ENCODE peak calls at places on chromosomes 3 and 15, in four cellular contexts. L is GM23338, T is B cell, S is stomach. D is an unnamed sample.

GRCh38 chr3:168807426-168807825 is 711.7 kb upstream of the GOLIM4 start:
- DNase-seq in L (peak), T (no peak), S (no peak), D (no peak)

GRCh38 chr3:126895178-126896066 is 87.5 kb upstream of the PLXNA1 start:
- DNase-seq in L (no peak), T (no peak), S (no peak), D (no peak)

GRCh38 chr3:10470666-10471336 is 34.6 kb downstream of the ATP2B2 start:
- DNase-seq in L (peak), T (no peak), S (no peak), D (no peak)

GRCh38 chr15:71599404-71600225 is 210.7 kb upstream of the NR2E3 start:
- DNase-seq in L (no peak), T (no peak), S (peak), D (no peak)

GRCh38 chr3:115160295-115160694 is 13.2 kb upstream of the ZBTB20 start:
- DNase-seq in L (no peak), T (no peak), S (no peak), D (no peak)

GRCh38 chr3:28347374-28348285 is 891 bp upstream of the ZCWPW2 start:
- DNase-seq in L (peak), T (peak), S (no peak), D (peak)

GRCh38 chr3:184908859-184909258 is 96.9 kb downstream of the VPS8 start:
- DNase-seq in L (peak), T (no peak), S (no peak), D (no peak)

GRCh38 chr3:29453278-29453961 is 172.5 kb downstream of the RBMS3 start:
- DNase-seq in L (no peak), T (no peak), S (peak), D (no peak)

GRCh38 chr15:33126559-33127290 is 67.8 kb downstream of the FMN1 start:
- DNase-seq in L (peak), T (no peak), S (peak), D (peak)

GRCh38 chr3:51681453-51681852 is 10.4 kb downstream of the TEX264 start:
- DNase-seq in L (no peak), T (peak), S (peak), D (no peak)

GRCh38 chr3:2247831-2248230 is 149.2 kb downstream of the CNTN4 start:
- DNase-seq in L (no peak), T (no peak), S (no peak), D (no peak)

GRCh38 chr15:70112018-70112395 is 14.3 kb upstream of the TLE3 start:
- DNase-seq in L (no peak), T (no peak), S (no peak), D (no peak)

GRCh38 chr3:26106119-26106690 is 316.3 kb downstream of the OXSM start:
- DNase-seq in L (no peak), T (no peak), S (no peak), D (no peak)

GRCh38 chr15:84734794-84735479 is 13.5 kb upstream of the ZNF592 start:
- DNase-seq in L (peak), T (peak), S (peak), D (peak)

GRCh38 chr3:157075693-157076420 is 84.1 kb downstream of the CCNL1 start:
- DNase-seq in L (no peak), T (no peak), S (no peak), D (no peak)

GRCh38 chr3:30187366-30187765 is 419.0 kb upstream of the TGFBR2 start:
- DNase-seq in L (no peak), T (no peak), S (no peak), D (no peak)

GRCh38 chr3:123386477-123387040 is 62.3 kb downstream of the ADCY5 start:
- DNase-seq in L (no peak), T (no peak), S (no peak), D (no peak)

GRCh38 chr3:83523470-83524073 is 1435.2 kb upstream of the CADM2 start:
- DNase-seq in L (peak), T (no peak), S (no peak), D (no peak)

GRCh38 chr3:42732829-42733459 is 30.3 kb upstream of the HHATL start:
- DNase-seq in L (peak), T (no peak), S (no peak), D (no peak)

GRCh38 chr15:66935121-66935520 is 130.3 kb upstream of the SMAD3 start:
- DNase-seq in L (no peak), T (no peak), S (no peak), D (peak)

GRCh38 chr3:10941972-10942371 is 50.6 kb upstream of the SLC6A1 start:
- DNase-seq in L (peak), T (peak), S (no peak), D (no peak)

GRCh38 chr15:91469627-91470567 is 369.8 kb downstream of the SV2B start:
- DNase-seq in L (no peak), T (no peak), S (peak), D (peak)

GRCh38 chr3:125351814-125352456 is 23.2 kb downstream of the ZNF148 start:
- DNase-seq in L (no peak), T (no peak), S (no peak), D (no peak)

GRCh38 chr3:136250862-136251460 is 821 bp downstream of the PCCB start:
- DNase-seq in L (peak), T (peak), S (peak), D (peak)

GRCh38 chr3:38755130-38755529 is 60.9 kb downstream of the SCN10A start:
- DNase-seq in L (peak), T (no peak), S (no peak), D (no peak)

GRCh38 chr3:46905661-46906451 is 28.3 kb downstream of the PTH1R start:
- DNase-seq in L (no peak), T (no peak), S (no peak), D (no peak)

GRCh38 chr15:67080118-67080899 is 14.9 kb downstream of the SMAD3 start:
- DNase-seq in L (no peak), T (peak), S (peak), D (no peak)

GRCh38 chr15:48361690-48362089 is 30.5 kb downstream of the DUT start:
- DNase-seq in L (no peak), T (no peak), S (no peak), D (no peak)

GRCh38 chr3:74413547-74414241 is 200.8 kb downstream of the CNTN3 start:
- DNase-seq in L (no peak), T (no peak), S (no peak), D (no peak)

GRCh38 chr15:70902105-70902504 is 9.5 kb downstream of the LRRC49 start:
- DNase-seq in L (no peak), T (no peak), S (no peak), D (no peak)

GRCh38 chr3:53194218-53195065 is 33.4 kb downstream of the PRKCD start:
- DNase-seq in L (peak), T (no peak), S (no peak), D (no peak)

GRCh38 chr15:72319985-72320671 is at the start of gene CELF6:
- DNase-seq in L (peak), T (peak), S (peak), D (peak)

GRCh38 chr3:153927107-153927506 is 194.1 kb upstream of the ARHGEF26 start:
- DNase-seq in L (peak), T (no peak), S (no peak), D (no peak)

GRCh38 chr3:64073362-64073761 is 50.1 kb upstream of the PSMD6 start:
- DNase-seq in L (no peak), T (no peak), S (no peak), D (no peak)
- TF ChIP-seq CTCF in L (no peak), T (no peak), S (no peak), D (no peak)

DNA sequence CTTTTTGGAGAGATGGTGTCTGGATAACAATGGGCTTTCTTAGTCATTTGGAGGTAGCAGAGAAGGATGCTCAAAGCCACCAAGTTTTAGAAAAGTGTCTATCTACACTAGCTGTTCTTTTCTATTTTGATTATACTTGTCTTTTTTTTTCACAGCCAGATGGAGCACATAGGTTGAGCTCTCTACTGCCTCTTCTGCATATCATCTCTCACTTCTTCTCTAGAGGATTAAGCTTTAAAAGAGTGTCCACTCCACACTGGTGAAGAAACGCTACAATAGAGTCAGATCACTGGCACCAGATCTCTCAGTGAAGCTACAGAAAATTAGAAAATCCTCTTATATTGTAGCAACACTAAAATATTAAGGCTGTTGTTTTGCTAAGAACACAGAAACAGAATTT is 145.3 kb upstream of the MBNL1 start:
- DNase-seq in L (no peak), T (no peak), S (no peak), D (no peak)
- TF ChIP-seq CTCF in L (no peak), T (no peak), S (no peak), D (no peak)

GRCh38 chr3:172120912-172121311 is 81.5 kb downstream of the FNDC3B start:
- DNase-seq in L (no peak), T (no peak), S (no peak), D (no peak)
- TF ChIP-seq CTCF in L (no peak), T (no peak), S (no peak), D (no peak)

DNA sequence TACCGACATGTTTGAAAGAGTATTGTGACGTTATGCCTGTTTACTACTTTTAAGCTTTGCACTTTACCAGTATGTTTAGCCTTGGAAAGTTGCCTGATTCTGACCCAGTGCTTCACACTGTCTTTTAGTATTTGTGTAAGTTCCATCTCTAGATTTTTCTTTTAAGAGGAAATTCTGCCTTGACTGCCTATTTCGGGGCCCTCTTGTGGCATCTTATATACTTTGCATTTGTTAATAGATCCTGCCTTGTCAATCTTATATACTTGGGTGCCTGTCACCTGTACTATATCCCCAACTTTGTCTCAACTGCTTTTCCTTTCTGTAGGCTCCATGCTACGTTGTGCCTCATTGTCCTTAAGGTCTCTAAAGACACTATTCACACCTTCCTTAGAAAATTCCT is 244.6 kb downstream of the STXBP5L start:
- DNase-seq in L (peak), T (no peak), S (no peak), D (no peak)
- TF ChIP-seq CTCF in L (peak), T (no peak), S (no peak), D (no peak)

GRCh38 chr15:76998661-76999285 is 3.8 kb downstream of the PSTPIP1 start:
- DNase-seq in L (no peak), T (no peak), S (no peak), D (no peak)
- TF ChIP-seq CTCF in L (no peak), T (no peak), S (no peak), D (no peak)

GRCh38 chr3:71160800-71161546 is 422.6 kb downstream of the FOXP1 start:
- DNase-seq in L (no peak), T (no peak), S (no peak), D (no peak)

GRCh38 chr3:71163216-71163918 is 420.2 kb downstream of the FOXP1 start:
- DNase-seq in L (no peak), T (no peak), S (peak), D (no peak)

GRCh38 chr3:71166366-71166765 is 417.2 kb downstream of the FOXP1 start:
- DNase-seq in L (no peak), T (no peak), S (no peak), D (no peak)

GRCh38 chr3:71166839-71167238 is 416.7 kb downstream of the FOXP1 start:
- DNase-seq in L (no peak), T (no peak), S (no peak), D (no peak)

GRCh38 chr3:71162221-71162620 is 421.3 kb downstream of the FOXP1 start:
- DNase-seq in L (no peak), T (no peak), S (no peak), D (no peak)
- TF ChIP-seq CTCF in L (no peak), T (no peak), S (no peak), D (no peak)

D was measured in natural killer cell.